ENCODE peak calls at places on chromosomes 7 and 10, in five cellular contexts. D is HL-60, L is GM12878, K is HepG2, Y is K562. P is an unnamed sample.

GRCh38 chr10:100743626-100744135 is 1.7 kb upstream of the PAX2 start:
- DNase-seq in D (peak; percentile 51), K (peak; percentile 47), L (no peak), Y (peak; percentile 66), P (peak; percentile 85)

GRCh38 chr7:38681882-38682281 is 50.7 kb upstream of the AMPH start:
- DNase-seq in L (no peak), Y (no peak), D (no peak), K (no peak), P (no peak)

GRCh38 chr7:101216001-101216859 is 1.2 kb downstream of the PLOD3 start:
- DNase-seq in D (no peak), K (no peak), L (no peak), Y (no peak), P (no peak)

GRCh38 chr10:59175538-59176240 is 754 bp upstream of the PHYHIPL start:
- DNase-seq in D (no peak), L (no peak), Y (no peak), K (peak; percentile 40), P (no peak)

GRCh38 chr7:155377837-155378579 is 79.9 kb upstream of the EN2 start:
- DNase-seq in L (no peak), Y (no peak), D (no peak), K (no peak), P (peak; percentile 73)

GRCh38 chr10:84543077-84543476 is 214.7 kb downstream of the CCSER2 start:
- DNase-seq in L (no peak), K (no peak), D (no peak), Y (no peak), P (peak; percentile 80)

GRCh38 chr7:44793919-44794715 is 2.4 kb upstream of the PPIA start:
- DNase-seq in Y (no peak), D (no peak), K (peak; percentile 63), L (no peak), P (no peak)

GRCh38 chr10:59362184-59362966 is at the start of gene FAM13C:
- DNase-seq in D (no peak), L (no peak), K (peak; percentile 7), Y (no peak), P (peak; percentile 83)

GRCh38 chr7:82904871-82905270 is 257.8 kb downstream of the PCLO start:
- DNase-seq in D (no peak), L (no peak), Y (no peak), K (no peak), P (no peak)

GRCh38 chr7:157851501-157852067 is 514.8 kb downstream of the DNAJB6 start:
- DNase-seq in K (peak; percentile 17), L (no peak), Y (no peak), D (no peak), P (no peak)

GRCh38 chr10:76209135-76209534 is 777.7 kb downstream of the LRMDA start:
- DNase-seq in D (no peak), L (no peak), K (no peak), Y (no peak), P (no peak)

GRCh38 chr10:43855667-43856210 is 207.1 kb upstream of the ZNF32 start:
- DNase-seq in D (no peak), Y (no peak), L (no peak), K (no peak), P (peak; percentile 49)

GRCh38 chr10:123458933-123459332 is 207.2 kb upstream of the GPR26 start:
- DNase-seq in Y (no peak), L (peak; percentile 24), K (no peak), D (no peak), P (no peak)

GRCh38 chr10:2772791-2773644 is 294.3 kb upstream of the PFKP start:
- DNase-seq in D (no peak), L (no peak), K (no peak), Y (no peak), P (peak; percentile 23)

GRCh38 chr7:72430531-72430930 is 18.4 kb upstream of the CALN1 start:
- DNase-seq in D (no peak), Y (no peak), K (no peak), L (no peak), P (no peak)

GRCh38 chr10:13270877-13271551 is 28.9 kb downstream of the PHYH start:
- DNase-seq in Y (peak; percentile 22), K (no peak), L (no peak), D (no peak), P (no peak)

GRCh38 chr10:94287331-94287730 is 75.4 kb downstream of the NOC3L start:
- DNase-seq in D (no peak), K (no peak), Y (no peak), L (no peak), P (no peak)

GRCh38 chr10:93023013-93023650 is 37.5 kb upstream of the CYP26C1 start:
- DNase-seq in L (no peak), D (no peak), K (peak; percentile 12), Y (no peak), P (no peak)

GRCh38 chr7:43569424-43569823 is 13.5 kb upstream of the STK17A start:
- DNase-seq in Y (no peak), K (no peak), D (no peak), L (no peak), P (no peak)

GRCh38 chr10:24762966-24763623 is 39.4 kb upstream of the ARHGAP21 start:
- DNase-seq in D (no peak), K (peak; percentile 64), L (no peak), Y (no peak), P (no peak)

GRCh38 chr10:61896854-61897661 is 4.4 kb upstream of the ARID5B start:
- DNase-seq in K (peak; percentile 74), D (peak; percentile 68), Y (peak; percentile 88), L (peak; percentile 85), P (peak; percentile 67)
- TF ChIP-seq GABPA in K (no peak), D (no peak), Y (no peak), L (no peak), P (no peak)

GRCh38 chr7:123026251-123026650 is 30.8 kb upstream of the TAS2R16 start:
- DNase-seq in D (no peak), Y (no peak), K (no peak), L (no peak), P (no peak)

GRCh38 chr7:123034106-123034505 is 38.6 kb upstream of the TAS2R16 start:
- DNase-seq in Y (no peak), D (no peak), K (no peak), L (no peak), P (no peak)

GRCh38 chr7:123024989-123025758 is 29.7 kb upstream of the TAS2R16 start:
- DNase-seq in Y (no peak), L (no peak), K (no peak), D (no peak), P (no peak)

GRCh38 chr7:123030631-123031030 is 35.1 kb upstream of the TAS2R16 start:
- DNase-seq in Y (no peak), D (no peak), K (no peak), L (no peak), P (no peak)
- TF ChIP-seq GABPA in Y (no peak), D (no peak), K (no peak), L (no peak), P (no peak)

GRCh38 chr7:18040196-18040595 is 12.6 kb upstream of the PRPS1L1 start:
- DNase-seq in K (no peak), D (no peak), L (no peak), Y (no peak), P (no peak)
- TF ChIP-seq GABPA in K (no peak), D (no peak), L (no peak), Y (no peak), P (no peak)

DNA sequence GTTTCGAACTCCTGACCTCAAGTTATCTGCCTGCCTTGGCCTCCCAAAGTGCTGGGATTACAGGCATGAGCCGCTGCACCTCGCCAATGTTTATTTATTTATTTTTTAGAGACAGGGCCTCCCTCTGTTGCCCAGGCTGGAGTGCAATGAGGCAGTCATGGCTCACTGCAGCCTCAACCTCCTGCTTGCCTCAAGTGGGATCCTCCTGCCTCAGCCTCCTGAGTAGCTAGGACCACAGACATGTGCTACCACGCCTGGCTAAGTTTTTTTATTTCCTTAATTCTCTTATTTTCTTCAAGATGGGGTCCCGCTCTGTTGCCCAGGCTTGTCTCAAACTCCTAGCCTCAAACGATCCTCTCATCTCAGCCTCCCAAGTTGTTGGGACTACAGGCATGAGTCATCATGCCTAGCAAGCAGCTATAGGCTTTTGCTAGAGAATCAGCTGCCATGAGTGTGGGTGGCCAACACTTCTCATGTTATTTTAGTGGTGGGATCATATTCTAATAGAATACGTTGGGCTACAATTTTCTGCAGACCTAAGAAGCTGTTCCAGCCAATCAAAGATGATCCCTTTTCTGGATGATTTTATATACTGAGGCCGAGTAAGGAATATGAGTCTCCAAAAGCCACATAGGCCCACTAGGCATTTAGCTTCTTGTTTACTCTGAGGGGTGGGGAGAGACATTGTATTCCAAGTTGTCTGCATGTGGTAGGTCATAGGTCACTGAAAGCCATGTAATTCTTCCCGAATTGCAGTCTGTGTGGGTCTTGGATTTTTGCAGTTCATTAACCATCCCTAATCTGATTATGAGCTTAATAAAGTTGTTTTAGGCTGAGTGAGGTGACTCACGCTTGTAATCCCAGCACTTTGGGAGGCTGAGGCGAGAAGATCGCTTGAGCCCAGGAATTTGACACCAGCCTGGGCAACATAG is 7.6 kb upstream of the TMEM248 start:
- DNase-seq in Y (no peak), L (no peak), K (no peak), D (no peak), P (no peak)
- TF ChIP-seq GABPA in Y (no peak), L (no peak), K (no peak), D (no peak), P (no peak)

GRCh38 chr7:29288534-29289091 is 94.0 kb downstream of the CHN2 start:
- DNase-seq in Y (no peak), D (no peak), K (no peak), L (no peak), P (no peak)
- TF ChIP-seq GABPA in Y (no peak), D (no peak), K (no peak), L (no peak), P (no peak)